ENCODE peak calls at places on chromosome 19, in five cellular contexts. D is tibial nerve, U is fibroblast of villous mesenchyme, B is activated B cell treated with CpG ODN at 0.5 μM for 24 hours, X is stomach. R is an unnamed sample.

GRCh38 chr19:45163156-45163555 is 2.4 kb upstream of the NKPD1 start:
- DNase-seq in B (no peak), X (no peak), U (no peak), D (no peak), R (no peak)

GRCh38 chr19:6501740-6502648 is at the start of gene TUBB4A:
- DNase-seq in X (no peak), B (peak; percentile 65), D (no peak), U (no peak), R (peak; percentile 21)

GRCh38 chr19:31693131-31693700 is 344.0 kb upstream of the TSHZ3 start:
- DNase-seq in U (no peak), B (no peak), D (no peak), X (no peak), R (no peak)

GRCh38 chr19:49858591-49858985 is 7.6 kb downstream of the PTOV1 start:
- DNase-seq in X (no peak), B (no peak), D (peak; percentile 14), U (no peak), R (no peak)

GRCh38 chr19:15318241-15318691 is 14.1 kb downstream of the BRD4 start:
- DNase-seq in U (no peak), D (no peak), X (no peak), B (no peak), R (no peak)

GRCh38 chr19:33639034-33639681 is 17.4 kb downstream of the CHST8 start:
- DNase-seq in X (no peak), D (no peak), B (no peak), U (no peak), R (no peak)

GRCh38 chr19:18220632-18221275 is 5.5 kb downstream of the PDE4C start:
- DNase-seq in U (no peak), D (no peak), X (no peak), B (no peak), R (no peak)

GRCh38 chr19:58059003-58059671 is at the start of gene ZNF135:
- DNase-seq in D (peak; percentile 69), B (peak; percentile 78), U (peak; percentile 78), X (peak; percentile 58), R (peak; percentile 70)

GRCh38 chr19:31260171-31260933 is 88.9 kb downstream of the TSHZ3 start:
- DNase-seq in D (no peak), B (no peak), U (peak; percentile 21), X (peak; percentile 13), R (no peak)

GRCh38 chr19:10839071-10840050 is 3.3 kb upstream of the TMED1 start:
- DNase-seq in U (no peak), X (no peak), D (no peak), B (no peak), R (no peak)

GRCh38 chr19:39515551-39516191 is 732 bp downstream of the SELENOV start:
- DNase-seq in B (peak; percentile 29), D (no peak), X (no peak), U (no peak), R (no peak)

GRCh38 chr19:1860133-1860775 is 3.1 kb downstream of the KLF16 start:
- DNase-seq in X (no peak), U (peak; percentile 78), D (no peak), B (no peak), R (no peak)

GRCh38 chr19:2167896-2168618 is 4.3 kb downstream of the DOT1L start:
- DNase-seq in X (peak; percentile 40), B (peak; percentile 76), D (no peak), U (peak; percentile 50), R (no peak)

GRCh38 chr19:1102407-1103106 is 1.2 kb upstream of the GPX4 start:
- DNase-seq in B (no peak), D (no peak), U (peak; percentile 99), X (peak; percentile 64), R (no peak)

GRCh38 chr19:7867092-7867844 is 6.9 kb downstream of the PRR36 start:
- DNase-seq in U (no peak), D (no peak), B (no peak), X (no peak), R (no peak)

GRCh38 chr19:1417145-1417544 is 9.8 kb downstream of the DAZAP1 start:
- DNase-seq in D (no peak), X (no peak), U (peak; percentile 56), B (no peak), R (no peak)

GRCh38 chr19:17910776-17911360 is 21.9 kb upstream of the CCDC124 start:
- DNase-seq in B (no peak), D (no peak), X (no peak), U (no peak), R (no peak)

GRCh38 chr19:752652-753517 is 2.0 kb downstream of the MISP start:
- DNase-seq in B (no peak), U (peak; percentile 93), D (peak; percentile 57), X (peak; percentile 85), R (no peak)

GRCh38 chr19:42280761-42281174 is 11.7 kb downstream of the CIC start:
- DNase-seq in X (no peak), B (no peak), D (no peak), U (peak; percentile 23), R (no peak)

GRCh38 chr19:6453951-6454565 is 5.5 kb downstream of the SLC25A23 start:
- DNase-seq in U (no peak), B (no peak), D (no peak), X (no peak), R (no peak)

GRCh38 chr19:44527554-44527953 is 1.9 kb downstream of the CEACAM20 start:
- DNase-seq in U (no peak), X (no peak), B (no peak), D (no peak), R (no peak)

GRCh38 chr19:52211926-52212571 is 22.2 kb downstream of the PPP2R1A start:
- DNase-seq in X (no peak), D (no peak), B (no peak), U (peak; percentile 30), R (no peak)

GRCh38 chr19:5738423-5738822 is 18.0 kb downstream of the CATSPERD start:
- DNase-seq in B (no peak), D (no peak), U (peak; percentile 50), X (no peak), R (no peak)

GRCh38 chr19:30651066-30651465 is 278.9 kb downstream of the ZNF536 start:
- DNase-seq in D (no peak), U (no peak), X (no peak), B (no peak), R (no peak)

GRCh38 chr19:17505218-17505617 is 6.2 kb upstream of the PGLS start:
- DNase-seq in U (no peak), X (no peak), D (no peak), B (no peak), R (no peak)

GRCh38 chr19:35267818-35268545 is 780 bp upstream of the USF2 start:
- DNase-seq in D (peak; percentile 54), B (peak; percentile 84), U (peak; percentile 65), X (peak; percentile 78), R (peak; percentile 53)

GRCh38 chr19:35270381-35270811 is 1.6 kb downstream of the USF2 start:
- DNase-seq in U (no peak), B (no peak), D (no peak), X (no peak), R (no peak)

GRCh38 chr19:35271546-35271945 is 2.8 kb downstream of the USF2 start:
- DNase-seq in B (no peak), U (no peak), X (no peak), D (no peak), R (no peak)

GRCh38 chr19:35268546-35269424 is at the start of gene USF2:
- DNase-seq in U (peak; percentile 78), D (no peak), X (peak; percentile 78), B (peak; percentile 66), R (peak; percentile 54)

DNA sequence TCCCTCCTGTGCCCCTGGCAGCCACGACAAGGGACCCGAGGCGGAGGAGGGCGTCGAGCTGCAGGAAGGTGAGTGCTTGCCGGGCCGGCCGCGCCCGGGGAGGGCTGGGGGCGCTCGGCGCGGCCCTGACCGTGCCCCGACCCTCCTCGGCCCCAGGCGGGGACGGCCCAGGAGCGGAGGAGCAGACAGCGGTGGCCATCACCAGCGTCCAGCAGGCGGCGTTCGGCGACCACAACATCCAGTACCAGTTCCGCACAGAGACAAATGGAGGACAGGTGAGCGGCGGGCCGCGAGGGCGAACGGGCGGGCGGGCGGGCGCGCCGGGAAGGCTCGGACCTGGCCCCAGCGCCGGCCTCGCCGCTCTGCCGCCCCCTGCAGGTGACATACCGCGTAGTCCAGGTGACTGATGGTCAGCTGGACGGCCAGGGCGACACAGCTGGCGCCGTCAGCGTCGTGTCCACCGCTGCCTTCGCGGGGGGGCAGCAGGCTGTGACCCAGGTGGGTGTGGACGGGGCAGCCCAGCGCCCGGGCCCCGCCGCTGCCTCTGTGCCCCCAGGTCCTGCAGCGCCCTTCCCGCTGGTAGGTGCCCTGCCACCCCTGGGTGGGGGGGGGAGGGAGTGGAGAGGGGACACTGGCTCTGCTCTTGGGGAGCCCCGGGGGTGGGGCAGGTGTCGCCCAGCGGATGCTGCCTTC is 809 bp downstream of the USF2 start:
- DNase-seq in X (peak; percentile 90), D (peak; percentile 77), U (peak; percentile 79), B (peak; percentile 81), R (peak; percentile 78)
- TF ChIP-seq CTCF in X (peak; percentile 83), D (peak; percentile 88), U (peak; percentile 53), B (no peak), R (peak; percentile 89)

DNA sequence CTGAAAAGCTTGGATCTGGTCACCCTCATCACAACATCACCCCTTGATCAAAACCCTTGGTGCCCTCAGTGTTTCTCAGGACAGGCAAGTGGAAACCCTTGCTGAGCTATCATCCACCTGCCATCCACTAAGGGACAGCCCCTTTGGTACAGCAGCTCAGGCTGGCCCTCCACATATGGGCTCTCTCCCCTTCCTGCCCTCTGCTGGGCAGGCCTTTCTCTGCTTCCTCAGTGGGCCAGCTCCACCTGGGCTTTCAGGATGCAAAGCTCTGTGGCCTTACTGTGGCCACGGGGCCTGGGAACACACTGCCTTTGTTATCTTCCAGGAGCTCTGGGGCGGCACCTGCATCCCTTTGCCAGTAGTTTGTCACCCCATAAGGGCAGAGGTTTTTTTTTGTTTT is 4.9 kb downstream of the SUGP1 start:
- DNase-seq in X (no peak), D (no peak), B (no peak), U (no peak), R (no peak)
- TF ChIP-seq CTCF in X (no peak), D (no peak), B (no peak), U (no peak), R (no peak)

GRCh38 chr19:55098716-55099556 is 18.5 kb downstream of the PPP1R12C start:
- DNase-seq in B (no peak), U (no peak), X (no peak), D (no peak), R (no peak)
- TF ChIP-seq CTCF in B (no peak), U (no peak), X (no peak), D (no peak), R (no peak)

DNA sequence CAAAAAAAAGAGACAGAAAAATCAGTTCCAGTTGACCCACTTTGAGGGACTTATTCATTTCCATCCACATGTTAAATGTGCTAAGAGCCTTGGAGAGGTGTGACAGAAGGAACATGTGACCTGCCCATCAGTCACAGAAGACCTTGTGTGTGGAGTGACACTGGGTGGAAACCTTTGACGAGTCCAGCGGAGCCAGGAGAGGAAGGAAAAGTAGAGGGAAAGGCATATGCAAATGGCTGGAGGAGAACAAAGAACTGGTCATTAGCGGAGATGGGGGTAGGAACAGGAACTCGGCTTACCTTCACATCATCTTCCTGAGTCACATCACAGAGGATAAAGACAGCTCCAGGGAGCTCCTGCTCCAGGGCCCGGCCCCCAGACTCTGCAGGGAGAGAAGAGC is 2.3 kb downstream of the HSD17B14 start:
- DNase-seq in B (no peak), U (no peak), X (no peak), D (no peak), R (no peak)
- TF ChIP-seq CTCF in B (no peak), U (no peak), X (no peak), D (no peak), R (no peak)

GRCh38 chr19:47414469-47414868 is 4.9 kb downstream of the MEIS3 start:
- DNase-seq in D (no peak), B (no peak), U (no peak), X (no peak), R (no peak)
- TF ChIP-seq CTCF in D (no peak), B (no peak), U (peak; percentile 5), X (no peak), R (no peak)

R was measured in neural crest cell.